ENCODE peak calls at places on chromosomes 1 and 21, in eight cellular contexts. R, C, O, D, K, X, I and Q are unnamed samples.

GRCh38 chr1:228989676-228989991 is 254.4 kb downstream of the RHOU start:
- DNase-seq in C (no peak), D (no peak), O (no peak), K (no peak), X (no peak), I (no peak), R (no peak), Q (no peak)

GRCh38 chr1:159056069-159056698 is 20.4 kb downstream of the AIM2 start:
- DNase-seq in I (no peak), R (no peak), D (peak), O (no peak), X (no peak), K (no peak), C (no peak), Q (no peak)

GRCh38 chr1:7136166-7136953 is 351.1 kb downstream of the CAMTA1 start:
- DNase-seq in I (no peak), O (no peak), K (no peak), X (no peak), C (no peak), D (no peak), R (no peak), Q (no peak)

GRCh38 chr1:22709227-22709626 is 1.4 kb upstream of the EPHB2 start:
- DNase-seq in K (no peak), D (no peak), C (no peak), X (no peak), R (no peak), I (no peak), O (no peak), Q (no peak)

GRCh38 chr21:23524685-23525084 is 2082.6 kb downstream of the MRPL39 start:
- DNase-seq in D (no peak), C (no peak), I (no peak), X (no peak), R (no peak), K (no peak), O (no peak), Q (no peak)

GRCh38 chr1:35443768-35444518 is 113.3 kb downstream of the KIAA0319L start:
- DNase-seq in K (no peak), R (no peak), C (no peak), X (no peak), D (peak), O (no peak), I (no peak), Q (no peak)

GRCh38 chr1:167430849-167431242 is 87.5 kb downstream of the CD247 start:
- DNase-seq in O (no peak), D (no peak), K (no peak), X (no peak), R (no peak), C (no peak), I (no peak), Q (peak)

GRCh38 chr1:232628335-232629214 is 1.4 kb downstream of the SIPA1L2 start:
- DNase-seq in K (no peak), C (no peak), O (no peak), I (no peak), R (peak), D (peak), X (no peak), Q (no peak)

GRCh38 chr1:46394108-46394871 is at the start of gene FAAH:
- DNase-seq in X (no peak), I (no peak), K (no peak), O (peak), D (peak), C (peak), R (peak), Q (no peak)

GRCh38 chr1:197807739-197808453 is 32.6 kb upstream of the DENND1B start:
- DNase-seq in K (no peak), O (no peak), I (no peak), R (no peak), D (no peak), X (no peak), C (no peak), Q (no peak)

GRCh38 chr1:117180571-117180970 is 30.2 kb downstream of the VTCN1 start:
- DNase-seq in K (no peak), X (no peak), O (no peak), R (no peak), C (no peak), I (no peak), D (no peak), Q (no peak)

GRCh38 chr1:2151252-2151651 is 43.3 kb downstream of the FAAP20 start:
- DNase-seq in C (no peak), I (no peak), D (no peak), X (no peak), R (no peak), K (no peak), O (peak), Q (no peak)

GRCh38 chr1:41882068-41882477 is 36.6 kb downstream of the HIVEP3 start:
- DNase-seq in I (no peak), K (no peak), R (peak), X (peak), D (no peak), O (no peak), C (peak), Q (no peak)

GRCh38 chr1:13825033-13825432 is 125.0 kb downstream of the PRDM2 start:
- DNase-seq in C (no peak), I (no peak), K (no peak), D (peak), X (no peak), O (no peak), R (no peak), Q (no peak)

GRCh38 chr1:154970631-154971340 is at the start of gene SHC1:
- DNase-seq in D (peak), R (peak), I (peak), X (peak), K (peak), C (peak), O (peak), Q (no peak)

GRCh38 chr1:19643602-19644419 is at the start of gene NBL1:
- DNase-seq in I (peak), K (peak), C (no peak), D (no peak), O (no peak), R (peak), X (no peak), Q (no peak)

GRCh38 chr21:35831791-35832190 is 228.5 kb downstream of the SETD4 start:
- DNase-seq in R (no peak), K (no peak), I (no peak), C (no peak), D (no peak), X (no peak), O (no peak), Q (no peak)

GRCh38 chr1:58841455-58841854 is 57.6 kb upstream of the JUN start:
- DNase-seq in O (peak), X (no peak), D (peak), I (no peak), K (no peak), C (no peak), R (no peak), Q (no peak)

GRCh38 chr1:225735252-225736149 is 42.1 kb upstream of the SRP9 start:
- DNase-seq in R (peak), X (peak), D (no peak), I (peak), C (peak), O (peak), K (no peak), Q (no peak)
- TF ChIP-seq CTCF in R (no peak), X (no peak), D (no peak), I (peak), C (no peak), O (no peak), K (no peak), Q (no peak)

DNA sequence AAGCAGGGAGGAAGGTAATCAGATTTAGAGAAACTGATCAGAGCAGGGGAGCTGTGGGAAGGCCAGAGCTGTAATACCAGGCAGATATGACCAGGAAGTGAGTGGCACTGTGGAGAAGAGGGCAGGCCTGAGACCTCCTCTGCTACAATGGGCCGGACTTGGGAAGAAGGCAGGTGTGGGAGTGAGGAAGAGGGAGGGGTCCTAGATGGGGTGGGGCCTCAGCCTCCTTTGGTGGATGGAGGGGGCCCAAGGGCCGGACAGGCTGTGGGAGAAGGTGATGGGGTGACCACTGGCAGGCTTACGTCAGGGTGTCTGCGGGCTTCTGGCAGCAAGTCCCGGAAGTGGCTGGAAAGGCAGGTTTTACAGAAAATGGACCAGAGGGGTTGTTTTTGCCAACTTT is 5.0 kb upstream of the HPCA start:
- DNase-seq in C (no peak), R (no peak), K (no peak), X (no peak), D (no peak), I (no peak), O (no peak), Q (no peak)
- H3K4me3 ChIP-seq in C (no peak), R (no peak), K (no peak), X (no peak), D (no peak), I (no peak), O (no peak), Q (no peak)

GRCh38 chr1:226064816-226065248 is 2.3 kb downstream of the H3-3A start:
- DNase-seq in I (peak), X (no peak), R (peak), C (no peak), D (peak), K (no peak), O (no peak), Q (peak)
- TF ChIP-seq CTCF in I (peak), X (peak), R (peak), C (peak), D (peak), K (peak), O (peak), Q (peak)

GRCh38 chr1:156104861-156105546 is 9.5 kb upstream of the LMNA start:
- DNase-seq in I (no peak), X (no peak), D (no peak), O (no peak), K (no peak), C (no peak), R (no peak), Q (no peak)
- H3K4me3 ChIP-seq in I (no peak), X (no peak), D (no peak), O (no peak), K (no peak), C (no peak), R (no peak), Q (peak)